ENCODE peak calls at places on chromosomes 12 and 14, in seven cellular contexts. C is HS-27A, T is AG20443, K is H9, W is NCI-H2029, N is T-helper 2 cell, Q is amniotic stem cell. O is an unnamed sample.

GRCh38 chr12:52119398-52120254 is 40.1 kb downstream of the SMIM41 start:
- DNase-seq in C (no peak), T (peak), K (peak), W (peak), N (no peak), Q (no peak), O (no peak)

GRCh38 chr14:31239673-31240072 is 32.1 kb upstream of the HECTD1 start:
- DNase-seq in C (no peak), T (no peak), K (no peak), W (no peak), N (no peak), Q (no peak), O (no peak)

GRCh38 chr12:107411792-107412535 is 273.6 kb upstream of the PWP1 start:
- DNase-seq in C (no peak), T (peak), K (no peak), W (peak), N (no peak), Q (no peak), O (peak)

GRCh38 chr12:85280138-85280983 is at the start of gene ALX1:
- DNase-seq in C (no peak), T (peak), K (peak), W (peak), N (no peak), Q (peak), O (peak)

GRCh38 chr12:117172168-117172567 is 18.1 kb downstream of the FBXO21 start:
- DNase-seq in C (no peak), T (no peak), K (no peak), W (no peak), N (no peak), Q (no peak), O (no peak)

GRCh38 chr14:101006008-101006407 is 102.5 kb upstream of the RTL1 start:
- DNase-seq in C (no peak), T (no peak), K (peak), W (no peak), N (no peak), Q (no peak), O (no peak)

GRCh38 chr12:41103614-41104013 is 84.5 kb upstream of the PDZRN4 start:
- DNase-seq in C (no peak), T (peak), K (no peak), W (no peak), N (no peak), Q (no peak), O (no peak)

GRCh38 chr12:75690556-75690955 is 179.1 kb upstream of the KRR1 start:
- DNase-seq in C (peak), T (peak), K (no peak), W (no peak), N (no peak), Q (peak), O (peak)

GRCh38 chr12:105820407-105821140 is 318.2 kb downstream of the NUAK1 start:
- DNase-seq in C (no peak), T (peak), K (no peak), W (no peak), N (no peak), Q (no peak), O (no peak)

GRCh38 chr12:1885082-1885596 is 33.3 kb downstream of the CACNA2D4 start:
- DNase-seq in C (no peak), T (no peak), K (no peak), W (no peak), N (no peak), Q (no peak), O (no peak)

GRCh38 chr14:24613747-24614146 is 4.3 kb upstream of the GZMH start:
- DNase-seq in C (no peak), T (no peak), K (no peak), W (no peak), N (no peak), Q (no peak), O (no peak)

GRCh38 chr12:46187023-46187422 is 81.8 kb downstream of the SLC38A1 start:
- DNase-seq in C (no peak), T (peak), K (no peak), W (no peak), N (no peak), Q (peak), O (no peak)

GRCh38 chr14:39593339-39593738 is 161.1 kb upstream of the FBXO33 start:
- DNase-seq in C (no peak), T (no peak), K (no peak), W (no peak), N (no peak), Q (no peak), O (no peak)

GRCh38 chr12:106764738-106765137 is 9.7 kb upstream of the RIC8B start:
- DNase-seq in C (no peak), T (no peak), K (no peak), W (no peak), N (no peak), Q (no peak), O (no peak)

GRCh38 chr12:53781218-53781801 is 29.5 kb upstream of the CISTR start:
- DNase-seq in C (no peak), T (no peak), K (no peak), W (no peak), N (no peak), Q (no peak), O (no peak)

GRCh38 chr12:120267736-120268135 is 2.2 kb upstream of the PXN start:
- DNase-seq in C (no peak), T (no peak), K (no peak), W (no peak), N (no peak), Q (no peak), O (no peak)

GRCh38 chr14:81453166-81453766 is 53.1 kb upstream of the STON2 start:
- DNase-seq in C (no peak), T (peak), K (peak), W (no peak), N (peak), Q (peak), O (no peak)

GRCh38 chr12:84804691-84805473 is 107.7 kb downstream of the SLC6A15 start:
- DNase-seq in C (no peak), T (no peak), K (no peak), W (no peak), N (no peak), Q (no peak), O (no peak)

GRCh38 chr14:51564986-51565604 is 86.6 kb upstream of the FRMD6 start:
- DNase-seq in C (no peak), T (no peak), K (no peak), W (no peak), N (no peak), Q (no peak), O (no peak)